ENCODE peak calls at places on chromosomes 4 and X, in four cellular contexts. One of them, this sample, is unnamed.

GRCh38 chr4:127425911-127426310 is 206.8 kb upstream of the INTU start:
- DNase-seq in A549: no peak
- DNase-seq in suprapubic skin: no peak
- DNase-seq in SK-N-SH: no peak
- DNase-seq in this sample: no peak

GRCh38 chr4:168353746-168354145 is 35.2 kb upstream of the DDX60 start:
- DNase-seq in A549: no peak
- DNase-seq in suprapubic skin: no peak
- DNase-seq in SK-N-SH: no peak
- DNase-seq in this sample: no peak

GRCh38 chr4:183969596-183969995 is 64.5 kb downstream of the STOX2 start:
- DNase-seq in A549: no peak
- DNase-seq in suprapubic skin: no peak
- DNase-seq in SK-N-SH: no peak
- DNase-seq in this sample: no peak

GRCh38 chrX:44651347-44651746 is 108.7 kb upstream of the FUNDC1 start:
- DNase-seq in A549: no peak
- DNase-seq in suprapubic skin: no peak
- DNase-seq in SK-N-SH: peak; percentile 11
- DNase-seq in this sample: no peak

GRCh38 chr4:165631208-165631894 is 241.7 kb upstream of the TLL1 start:
- DNase-seq in A549: no peak
- DNase-seq in suprapubic skin: no peak
- DNase-seq in SK-N-SH: no peak
- DNase-seq in this sample: no peak

GRCh38 chrX:55908685-55909212 is 191.2 kb downstream of the RRAGB start:
- DNase-seq in A549: peak; percentile 20
- DNase-seq in suprapubic skin: no peak
- DNase-seq in SK-N-SH: no peak
- DNase-seq in this sample: peak; percentile 39

GRCh38 chr4:140150636-140150885 is 3.4 kb downstream of the MAML3 start:
- DNase-seq in A549: no peak
- DNase-seq in suprapubic skin: peak; percentile 91
- DNase-seq in SK-N-SH: no peak
- DNase-seq in this sample: peak; percentile 88

GRCh38 chr4:1206299-1207156 is 34.1 kb upstream of the SPON2 start:
- DNase-seq in A549: no peak
- DNase-seq in suprapubic skin: no peak
- DNase-seq in SK-N-SH: no peak
- DNase-seq in this sample: peak; percentile 26

GRCh38 chr4:62133498-62133897 is 933.4 kb downstream of the ADGRL3 start:
- DNase-seq in A549: no peak
- DNase-seq in suprapubic skin: no peak
- DNase-seq in SK-N-SH: no peak
- DNase-seq in this sample: no peak

GRCh38 chr4:21181716-21182115 is 481.5 kb downstream of the PACRGL start:
- DNase-seq in A549: no peak
- DNase-seq in suprapubic skin: no peak
- DNase-seq in SK-N-SH: no peak
- DNase-seq in this sample: no peak

GRCh38 chrX:16138108-16138427 is 14.7 kb downstream of the GRPR start:
- DNase-seq in A549: no peak
- DNase-seq in suprapubic skin: no peak
- DNase-seq in SK-N-SH: no peak
- DNase-seq in this sample: no peak

GRCh38 chr4:2617955-2618354 is 81.5 kb downstream of the FAM193A start:
- DNase-seq in A549: no peak
- DNase-seq in suprapubic skin: no peak
- DNase-seq in SK-N-SH: no peak
- DNase-seq in this sample: no peak

GRCh38 chr4:105022811-105023667 is 123.6 kb upstream of the TET2 start:
- DNase-seq in A549: no peak
- DNase-seq in suprapubic skin: no peak
- DNase-seq in SK-N-SH: no peak
- DNase-seq in this sample: no peak

GRCh38 chr4:41142946-41143720 is 71.2 kb downstream of the APBB2 start:
- DNase-seq in A549: no peak
- DNase-seq in suprapubic skin: peak; percentile 79
- DNase-seq in SK-N-SH: no peak
- DNase-seq in this sample: peak; percentile 39

GRCh38 chrX:153571159-153571908 is 27.6 kb downstream of the CCNQ start:
- DNase-seq in A549: no peak
- DNase-seq in suprapubic skin: no peak
- DNase-seq in SK-N-SH: no peak
- DNase-seq in this sample: no peak

GRCh38 chrX:21725498-21725897 is 32.4 kb downstream of the SMPX start:
- DNase-seq in A549: peak; percentile 27
- DNase-seq in suprapubic skin: no peak
- DNase-seq in SK-N-SH: peak; percentile 31
- DNase-seq in this sample: no peak

GRCh38 chr4:55635282-55635681 is 816 bp downstream of the NMU start:
- DNase-seq in A549: no peak
- DNase-seq in suprapubic skin: no peak
- DNase-seq in SK-N-SH: peak; percentile 32
- DNase-seq in this sample: no peak

GRCh38 chr4:17511041-17511949 is 595 bp downstream of the QDPR start:
- DNase-seq in A549: peak; percentile 28
- DNase-seq in suprapubic skin: peak; percentile 75
- DNase-seq in SK-N-SH: peak; percentile 53
- DNase-seq in this sample: peak; percentile 62

GRCh38 chr4:185726931-185727330 is 85.1 kb downstream of the SORBS2 start:
- DNase-seq in A549: no peak
- DNase-seq in suprapubic skin: peak; percentile 79
- DNase-seq in SK-N-SH: no peak
- DNase-seq in this sample: peak; percentile 24

GRCh38 chrX:16870861-16871584 is 861 bp upstream of the RBBP7 start:
- DNase-seq in A549: no peak
- DNase-seq in suprapubic skin: peak; percentile 71
- DNase-seq in SK-N-SH: peak; percentile 29
- DNase-seq in this sample: no peak

GRCh38 chr4:149311076-149311475 is 504.6 kb downstream of the IQCM start:
- DNase-seq in A549: no peak
- DNase-seq in suprapubic skin: no peak
- DNase-seq in SK-N-SH: no peak
- DNase-seq in this sample: no peak

GRCh38 chrX:150405006-150405405 is 41.9 kb downstream of the MAMLD1 start:
- DNase-seq in A549: no peak
- DNase-seq in suprapubic skin: no peak
- DNase-seq in SK-N-SH: no peak
- DNase-seq in this sample: no peak

GRCh38 chr4:103645991-103646390 is 73.8 kb downstream of the TACR3 start:
- DNase-seq in A549: no peak
- DNase-seq in suprapubic skin: no peak
- DNase-seq in SK-N-SH: no peak
- DNase-seq in this sample: no peak

GRCh38 chrX:24168807-24169206 is 19.3 kb downstream of the ZFX start:
- DNase-seq in A549: no peak
- DNase-seq in suprapubic skin: no peak
- DNase-seq in SK-N-SH: no peak
- DNase-seq in this sample: no peak

GRCh38 chrX:102154218-102154860 is 1.4 kb downstream of the BEX5 start:
- DNase-seq in A549: no peak
- DNase-seq in suprapubic skin: no peak
- DNase-seq in SK-N-SH: peak; percentile 16
- DNase-seq in this sample: peak; percentile 9

GRCh38 chr4:113878718-113879117 is 100.7 kb downstream of the ARSJ start:
- DNase-seq in A549: no peak
- DNase-seq in suprapubic skin: no peak
- DNase-seq in SK-N-SH: peak; percentile 19
- DNase-seq in this sample: no peak

GRCh38 chr4:133157460-133158160 is 8.5 kb downstream of the PCDH10 start:
- DNase-seq in A549: no peak
- DNase-seq in suprapubic skin: no peak
- DNase-seq in SK-N-SH: no peak
- DNase-seq in this sample: no peak

GRCh38 chr4:184810720-184811119 is 15.0 kb downstream of the ACSL1 start:
- DNase-seq in A549: no peak
- DNase-seq in suprapubic skin: no peak
- DNase-seq in SK-N-SH: no peak
- DNase-seq in this sample: no peak

GRCh38 chr4:77433102-77433733 is 172.4 kb upstream of the CXCL13 start:
- DNase-seq in A549: peak; percentile 21
- DNase-seq in suprapubic skin: no peak
- DNase-seq in SK-N-SH: peak; percentile 40
- DNase-seq in this sample: no peak

DNA sequence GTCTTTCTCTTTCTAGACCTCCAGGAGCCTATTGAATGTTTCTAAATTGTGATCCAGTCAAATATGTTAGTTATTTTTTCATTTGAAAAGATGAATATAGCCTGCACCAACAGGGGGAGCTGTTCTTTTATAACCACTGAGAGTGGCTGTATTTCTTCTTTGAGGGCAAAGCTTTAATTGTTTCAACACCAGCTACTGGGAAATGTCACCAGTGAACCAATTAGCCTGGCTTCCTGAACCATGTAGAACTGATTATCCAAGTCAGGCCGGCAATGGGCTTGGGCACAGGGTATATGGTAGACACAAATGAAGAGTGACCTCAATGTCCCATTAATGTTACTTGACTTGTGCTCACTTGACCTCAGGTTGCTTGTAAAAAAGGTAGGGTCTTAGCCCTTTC is 4.8 kb upstream of the DAPP1 start:
- DNase-seq in A549: no peak
- DNase-seq in suprapubic skin: no peak
- DNase-seq in SK-N-SH: no peak
- DNase-seq in this sample: peak; percentile 45
- TF ChIP-seq CTCF in A549: peak; percentile 31
- TF ChIP-seq CTCF in suprapubic skin: peak; percentile 27
- TF ChIP-seq CTCF in SK-N-SH: peak; percentile 52
- TF ChIP-seq CTCF in this sample: peak; percentile 47

GRCh38 chr4:10006236-10006603 is 15.1 kb downstream of the SLC2A9 start:
- DNase-seq in A549: peak; percentile 66
- DNase-seq in suprapubic skin: no peak
- DNase-seq in SK-N-SH: no peak
- DNase-seq in this sample: peak; percentile 67

GRCh38 chr4:10007772-10008171 is 13.5 kb downstream of the SLC2A9 start:
- DNase-seq in A549: no peak
- DNase-seq in suprapubic skin: no peak
- DNase-seq in SK-N-SH: no peak
- DNase-seq in this sample: no peak

GRCh38 chr4:10005632-10006031 is 15.7 kb downstream of the SLC2A9 start:
- DNase-seq in A549: no peak
- DNase-seq in suprapubic skin: no peak
- DNase-seq in SK-N-SH: no peak
- DNase-seq in this sample: no peak

GRCh38 chr4:10007436-10007740 is 13.9 kb downstream of the SLC2A9 start:
- DNase-seq in A549: no peak
- DNase-seq in suprapubic skin: no peak
- DNase-seq in SK-N-SH: no peak
- DNase-seq in this sample: no peak

DNA sequence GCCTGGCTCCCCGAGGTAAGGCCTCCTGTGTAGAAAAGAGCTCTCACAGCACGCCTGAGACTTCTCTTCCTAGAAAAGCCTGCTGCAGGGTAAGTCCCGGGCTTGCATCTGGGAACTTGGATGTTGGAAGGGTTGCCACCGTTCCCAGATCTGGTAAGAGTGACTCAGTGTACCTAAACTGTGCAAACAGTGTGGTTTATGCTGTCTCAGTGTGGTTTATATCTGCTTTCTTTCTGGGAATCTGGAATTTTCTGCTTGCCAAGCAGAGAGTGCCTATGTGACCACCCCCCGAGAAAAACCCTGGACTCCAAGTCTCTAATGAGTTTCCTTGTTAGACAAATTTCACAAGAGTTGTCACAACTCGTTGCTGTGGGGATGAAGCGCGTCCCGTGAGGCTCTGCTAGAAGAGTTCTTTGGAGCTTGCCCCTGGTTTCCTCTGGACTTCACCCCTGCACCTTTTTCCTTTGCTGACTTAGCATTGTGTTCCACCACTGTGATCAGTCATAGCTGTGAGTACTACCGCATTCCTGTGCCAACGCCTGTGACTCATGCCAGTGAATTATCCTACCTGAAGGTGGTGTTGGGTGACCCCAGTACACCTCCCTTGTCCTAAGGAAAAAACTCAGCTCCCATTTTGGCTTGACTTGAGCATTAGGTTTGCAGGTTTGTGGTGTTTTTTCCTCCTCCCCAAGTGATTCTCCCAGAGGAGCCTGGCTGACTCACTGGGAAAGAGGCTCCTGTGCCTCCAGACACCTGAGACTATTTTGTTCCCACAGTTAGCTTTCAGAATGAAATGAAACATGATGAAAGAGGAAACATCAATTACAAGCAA is 14.5 kb downstream of the SLC2A9 start:
- DNase-seq in A549: peak; percentile 70
- DNase-seq in suprapubic skin: no peak
- DNase-seq in SK-N-SH: no peak
- DNase-seq in this sample: peak; percentile 82
- TF ChIP-seq EP300 in A549: no peak
- TF ChIP-seq EP300 in suprapubic skin: no peak
- TF ChIP-seq EP300 in SK-N-SH: no peak
- TF ChIP-seq EP300 in this sample: no peak

DNA sequence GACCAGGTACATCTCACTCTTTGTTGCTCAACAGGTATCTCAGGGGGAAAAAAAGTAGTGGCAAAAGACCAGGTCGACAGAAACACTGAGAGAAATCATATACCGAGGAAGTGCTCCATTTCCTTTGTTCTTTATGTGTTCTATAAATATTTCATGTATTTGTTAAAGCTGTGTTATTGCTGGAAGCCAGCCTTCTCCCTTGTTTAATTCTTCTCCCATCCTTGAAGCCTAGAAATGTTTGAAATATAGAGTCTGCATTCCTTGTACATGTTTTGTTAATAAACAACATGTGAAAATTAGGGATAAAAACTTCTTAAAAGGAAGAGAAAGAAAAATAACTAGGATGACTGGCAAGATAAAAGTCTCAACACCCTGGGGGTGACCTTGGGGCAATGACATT is 186.2 kb downstream of the ANKRD50 start:
- DNase-seq in A549: no peak
- DNase-seq in suprapubic skin: no peak
- DNase-seq in SK-N-SH: no peak
- DNase-seq in this sample: no peak
- H3K4me1 ChIP-seq in A549: no peaks in the 10 kb centered on the region
- H3K4me1 ChIP-seq in suprapubic skin: no peaks in the 10 kb centered on the region
- H3K4me1 ChIP-seq in SK-N-SH: no peaks in the 10 kb centered on the region
- H3K4me1 ChIP-seq in this sample: no peaks in the 10 kb centered on the region

DNA sequence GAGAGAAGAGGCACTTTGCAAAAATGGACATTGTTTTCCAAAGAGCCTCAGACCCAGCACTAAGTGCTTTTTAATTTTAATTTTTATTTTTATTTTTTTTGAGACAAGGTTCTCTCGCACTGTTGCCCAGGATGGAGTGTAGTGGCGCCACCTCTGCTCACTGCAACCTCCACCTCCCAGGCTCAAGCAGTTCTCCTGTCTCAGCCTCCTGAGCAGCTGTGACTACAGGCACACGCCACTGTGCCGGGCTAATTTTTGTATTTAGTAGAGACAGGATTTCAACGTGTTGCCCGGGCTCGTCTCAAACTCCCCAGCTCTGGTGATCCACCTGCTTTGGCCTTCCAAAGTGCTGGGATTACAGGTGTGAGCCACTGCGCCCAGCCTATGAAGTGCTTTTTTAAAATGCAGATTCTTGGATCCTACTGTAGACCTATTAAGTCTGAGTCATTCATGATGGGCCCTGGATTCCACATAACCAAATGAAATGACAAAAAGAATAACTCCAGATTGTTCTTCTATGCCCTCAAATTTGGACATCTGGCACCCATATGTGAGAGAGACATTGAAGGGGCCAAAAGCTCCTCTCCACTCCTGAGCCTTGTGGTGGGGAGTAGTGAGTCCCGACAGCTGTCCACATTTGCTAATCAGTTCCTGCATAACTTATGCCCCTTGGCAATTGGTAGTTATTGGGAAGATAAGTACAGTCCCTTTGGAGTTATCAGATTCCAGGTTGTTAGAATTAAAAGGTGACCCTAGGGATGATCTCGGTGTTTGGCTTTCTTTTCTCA is 3.6 kb downstream of the NOCT start:
- DNase-seq in A549: no peak
- DNase-seq in suprapubic skin: no peak
- DNase-seq in SK-N-SH: peak; percentile 83
- DNase-seq in this sample: no peak
- TF ChIP-seq CTCF in A549: no peak
- TF ChIP-seq CTCF in suprapubic skin: no peak
- TF ChIP-seq CTCF in SK-N-SH: no peak
- TF ChIP-seq CTCF in this sample: no peak

This sample was measured in transverse colon.